ENCODE peak calls at places on chromosomes 3 and 15, in five cellular contexts. One of them, this sample, is unnamed.

GRCh38 chr15:28956491-28956890 is 70.7 kb downstream of the APBA2 start:
- DNase-seq in SHP77: no peak
- DNase-seq in T-cell: no peak
- DNase-seq in HTR-8/SVneo: no peak
- DNase-seq in activated CD4-positive, alpha-beta T cell treated with anti-CD3 and anti-CD28 coated beads, Interleukin-2, amount 10 ng/mL, durations not matched to agents 7 days and 5 days: no peak
- DNase-seq in this sample: no peak

GRCh38 chr15:37586976-37587375 is 347.5 kb upstream of the TMCO5A start:
- DNase-seq in SHP77: no peak
- DNase-seq in T-cell: no peak
- DNase-seq in HTR-8/SVneo: no peak
- DNase-seq in activated CD4-positive, alpha-beta T cell treated with anti-CD3 and anti-CD28 coated beads, Interleukin-2, amount 10 ng/mL, durations not matched to agents 7 days and 5 days: no peak
- DNase-seq in this sample: peak; percentile 11

GRCh38 chr15:47993051-47993450 is 127.7 kb upstream of the SLC24A5 start:
- DNase-seq in SHP77: no peak
- DNase-seq in T-cell: no peak
- DNase-seq in HTR-8/SVneo: no peak
- DNase-seq in activated CD4-positive, alpha-beta T cell treated with anti-CD3 and anti-CD28 coated beads, Interleukin-2, amount 10 ng/mL, durations not matched to agents 7 days and 5 days: no peak
- DNase-seq in this sample: no peak

GRCh38 chr3:5019411-5020261 is 40.4 kb downstream of the BHLHE40 start:
- DNase-seq in SHP77: no peak
- DNase-seq in T-cell: peak; percentile 80
- DNase-seq in HTR-8/SVneo: no peak
- DNase-seq in activated CD4-positive, alpha-beta T cell treated with anti-CD3 and anti-CD28 coated beads, Interleukin-2, amount 10 ng/mL, durations not matched to agents 7 days and 5 days: peak; percentile 88
- DNase-seq in this sample: no peak

GRCh38 chr3:23809840-23810341 is 4.1 kb downstream of the UBE2E1 start:
- DNase-seq in SHP77: no peak
- DNase-seq in T-cell: no peak
- DNase-seq in HTR-8/SVneo: no peak
- DNase-seq in activated CD4-positive, alpha-beta T cell treated with anti-CD3 and anti-CD28 coated beads, Interleukin-2, amount 10 ng/mL, durations not matched to agents 7 days and 5 days: no peak
- DNase-seq in this sample: no peak

GRCh38 chr15:59178151-59178705 is 28.4 kb upstream of the LDHAL6B start:
- DNase-seq in SHP77: peak; percentile 53
- DNase-seq in T-cell: no peak
- DNase-seq in HTR-8/SVneo: no peak
- DNase-seq in activated CD4-positive, alpha-beta T cell treated with anti-CD3 and anti-CD28 coated beads, Interleukin-2, amount 10 ng/mL, durations not matched to agents 7 days and 5 days: no peak
- DNase-seq in this sample: no peak

GRCh38 chr3:4474683-4475490 is 7.8 kb upstream of the SUMF1 start:
- DNase-seq in SHP77: peak; percentile 13
- DNase-seq in T-cell: peak; percentile 9
- DNase-seq in HTR-8/SVneo: no peak
- DNase-seq in activated CD4-positive, alpha-beta T cell treated with anti-CD3 and anti-CD28 coated beads, Interleukin-2, amount 10 ng/mL, durations not matched to agents 7 days and 5 days: no peak
- DNase-seq in this sample: peak; percentile 98

GRCh38 chr15:76776480-76776879 is 128.7 kb downstream of the SCAPER start:
- DNase-seq in SHP77: no peak
- DNase-seq in T-cell: no peak
- DNase-seq in HTR-8/SVneo: no peak
- DNase-seq in activated CD4-positive, alpha-beta T cell treated with anti-CD3 and anti-CD28 coated beads, Interleukin-2, amount 10 ng/mL, durations not matched to agents 7 days and 5 days: no peak
- DNase-seq in this sample: peak; percentile 36

GRCh38 chr15:77546050-77546501 is 86.6 kb downstream of the LINGO1 start:
- DNase-seq in SHP77: no peak
- DNase-seq in T-cell: no peak
- DNase-seq in HTR-8/SVneo: peak; percentile 75
- DNase-seq in activated CD4-positive, alpha-beta T cell treated with anti-CD3 and anti-CD28 coated beads, Interleukin-2, amount 10 ng/mL, durations not matched to agents 7 days and 5 days: no peak
- DNase-seq in this sample: peak; percentile 88

GRCh38 chr3:133054572-133054971 is 16.4 kb downstream of the TMEM108 start:
- DNase-seq in SHP77: no peak
- DNase-seq in T-cell: no peak
- DNase-seq in HTR-8/SVneo: no peak
- DNase-seq in activated CD4-positive, alpha-beta T cell treated with anti-CD3 and anti-CD28 coated beads, Interleukin-2, amount 10 ng/mL, durations not matched to agents 7 days and 5 days: no peak
- DNase-seq in this sample: no peak

GRCh38 chr15:49810651-49811175 is 189.9 kb downstream of the DTWD1 start:
- DNase-seq in SHP77: no peak
- DNase-seq in T-cell: no peak
- DNase-seq in HTR-8/SVneo: no peak
- DNase-seq in activated CD4-positive, alpha-beta T cell treated with anti-CD3 and anti-CD28 coated beads, Interleukin-2, amount 10 ng/mL, durations not matched to agents 7 days and 5 days: no peak
- DNase-seq in this sample: no peak

GRCh38 chr15:64016257-64016656 is 30.0 kb downstream of the DAPK2 start:
- DNase-seq in SHP77: no peak
- DNase-seq in T-cell: no peak
- DNase-seq in HTR-8/SVneo: no peak
- DNase-seq in activated CD4-positive, alpha-beta T cell treated with anti-CD3 and anti-CD28 coated beads, Interleukin-2, amount 10 ng/mL, durations not matched to agents 7 days and 5 days: no peak
- DNase-seq in this sample: no peak

GRCh38 chr15:92811514-92811913 is 88.6 kb upstream of the CHD2 start:
- DNase-seq in SHP77: peak; percentile 17
- DNase-seq in T-cell: no peak
- DNase-seq in HTR-8/SVneo: no peak
- DNase-seq in activated CD4-positive, alpha-beta T cell treated with anti-CD3 and anti-CD28 coated beads, Interleukin-2, amount 10 ng/mL, durations not matched to agents 7 days and 5 days: no peak
- DNase-seq in this sample: no peak

GRCh38 chr3:171356251-171356650 is 104.0 kb downstream of the TNIK start:
- DNase-seq in SHP77: no peak
- DNase-seq in T-cell: no peak
- DNase-seq in HTR-8/SVneo: no peak
- DNase-seq in activated CD4-positive, alpha-beta T cell treated with anti-CD3 and anti-CD28 coated beads, Interleukin-2, amount 10 ng/mL, durations not matched to agents 7 days and 5 days: no peak
- DNase-seq in this sample: peak; percentile 69

GRCh38 chr15:73794501-73795133 is 41.5 kb upstream of the INSYN1 start:
- DNase-seq in SHP77: no peak
- DNase-seq in T-cell: no peak
- DNase-seq in HTR-8/SVneo: no peak
- DNase-seq in activated CD4-positive, alpha-beta T cell treated with anti-CD3 and anti-CD28 coated beads, Interleukin-2, amount 10 ng/mL, durations not matched to agents 7 days and 5 days: no peak
- DNase-seq in this sample: peak; percentile 64

GRCh38 chr15:28955686-28956421 is 70.1 kb downstream of the APBA2 start:
- DNase-seq in SHP77: no peak
- DNase-seq in T-cell: no peak
- DNase-seq in HTR-8/SVneo: peak; percentile 42
- DNase-seq in activated CD4-positive, alpha-beta T cell treated with anti-CD3 and anti-CD28 coated beads, Interleukin-2, amount 10 ng/mL, durations not matched to agents 7 days and 5 days: no peak
- DNase-seq in this sample: peak; percentile 94

GRCh38 chr15:27670481-27670880 is 428.6 kb downstream of the OCA2 start:
- DNase-seq in SHP77: peak; percentile 3
- DNase-seq in T-cell: no peak
- DNase-seq in HTR-8/SVneo: no peak
- DNase-seq in activated CD4-positive, alpha-beta T cell treated with anti-CD3 and anti-CD28 coated beads, Interleukin-2, amount 10 ng/mL, durations not matched to agents 7 days and 5 days: no peak
- DNase-seq in this sample: no peak

GRCh38 chr3:47008258-47008671 is 28.8 kb downstream of the NBEAL2 start:
- DNase-seq in SHP77: no peak
- DNase-seq in T-cell: no peak
- DNase-seq in HTR-8/SVneo: no peak
- DNase-seq in activated CD4-positive, alpha-beta T cell treated with anti-CD3 and anti-CD28 coated beads, Interleukin-2, amount 10 ng/mL, durations not matched to agents 7 days and 5 days: no peak
- DNase-seq in this sample: no peak

GRCh38 chr3:128546646-128547045 is 53.6 kb upstream of the GATA2 start:
- DNase-seq in SHP77: peak; percentile 52
- DNase-seq in T-cell: no peak
- DNase-seq in HTR-8/SVneo: no peak
- DNase-seq in activated CD4-positive, alpha-beta T cell treated with anti-CD3 and anti-CD28 coated beads, Interleukin-2, amount 10 ng/mL, durations not matched to agents 7 days and 5 days: no peak
- DNase-seq in this sample: no peak

GRCh38 chr3:190319660-190320059 is 2.6 kb downstream of the CLDN1 start:
- DNase-seq in SHP77: no peak
- DNase-seq in T-cell: no peak
- DNase-seq in HTR-8/SVneo: no peak
- DNase-seq in activated CD4-positive, alpha-beta T cell treated with anti-CD3 and anti-CD28 coated beads, Interleukin-2, amount 10 ng/mL, durations not matched to agents 7 days and 5 days: no peak
- DNase-seq in this sample: peak; percentile 32

GRCh38 chr3:111568906-111569305 is 26.2 kb downstream of the ZBED2 start:
- DNase-seq in SHP77: no peak
- DNase-seq in T-cell: no peak
- DNase-seq in HTR-8/SVneo: no peak
- DNase-seq in activated CD4-positive, alpha-beta T cell treated with anti-CD3 and anti-CD28 coated beads, Interleukin-2, amount 10 ng/mL, durations not matched to agents 7 days and 5 days: no peak
- DNase-seq in this sample: no peak

GRCh38 chr3:105606052-105606451 is 239.3 kb downstream of the ALCAM start:
- DNase-seq in SHP77: no peak
- DNase-seq in T-cell: no peak
- DNase-seq in HTR-8/SVneo: no peak
- DNase-seq in activated CD4-positive, alpha-beta T cell treated with anti-CD3 and anti-CD28 coated beads, Interleukin-2, amount 10 ng/mL, durations not matched to agents 7 days and 5 days: no peak
- DNase-seq in this sample: peak; percentile 24

GRCh38 chr3:170740726-170741591 is 129.0 kb downstream of the RPL22L1 start:
- DNase-seq in SHP77: no peak
- DNase-seq in T-cell: no peak
- DNase-seq in HTR-8/SVneo: peak; percentile 45
- DNase-seq in activated CD4-positive, alpha-beta T cell treated with anti-CD3 and anti-CD28 coated beads, Interleukin-2, amount 10 ng/mL, durations not matched to agents 7 days and 5 days: no peak
- DNase-seq in this sample: peak; percentile 80